ENCODE peak calls at places on chromosomes 1 and 21, in four cellular contexts. F is ovary, L is brain microvascular endothelial cell, W is PC-9. Z is an unnamed sample.

GRCh38 chr1:109483658-109484518 is at the start of gene ATXN7L2:
- DNase-seq in F (peak; percentile 93), L (peak; percentile 85), W (peak; percentile 87), Z (peak; percentile 74)

GRCh38 chr1:15282810-15283474 is 35.9 kb downstream of the FHAD1 start:
- DNase-seq in F (no peak), L (no peak), W (no peak), Z (no peak)

GRCh38 chr1:24894002-24894401 is 36.1 kb downstream of the RUNX3 start:
- DNase-seq in F (no peak), L (no peak), W (no peak), Z (no peak)

GRCh38 chr1:181038399-181038873 is 4.7 kb downstream of the MR1 start:
- DNase-seq in F (peak; percentile 46), L (peak; percentile 55), W (peak; percentile 62), Z (no peak)

GRCh38 chr1:31951276-31951675 is 13.1 kb upstream of the PTP4A2 start:
- DNase-seq in F (no peak), L (no peak), W (no peak), Z (no peak)

GRCh38 chr1:192906334-192906733 is 97.5 kb downstream of the RGS2 start:
- DNase-seq in F (no peak), L (no peak), W (no peak), Z (no peak)

GRCh38 chr1:38064232-38064903 is 17.8 kb upstream of the POU3F1 start:
- DNase-seq in F (no peak), L (peak; percentile 84), W (peak; percentile 24), Z (peak; percentile 32)

GRCh38 chr1:77950873-77951272 is 28.0 kb downstream of the FUBP1 start:
- DNase-seq in F (no peak), L (no peak), W (no peak), Z (no peak)

GRCh38 chr1:72623299-72623708 is 341.0 kb upstream of the NEGR1 start:
- DNase-seq in F (no peak), L (peak; percentile 18), W (peak; percentile 0), Z (peak; percentile 11)

GRCh38 chr1:194929376-194929775 is 1678.9 kb downstream of the KCNT2 start:
- DNase-seq in F (no peak), L (no peak), W (no peak), Z (no peak)

GRCh38 chr21:37095821-37096220 is 22.8 kb downstream of the TTC3 start:
- DNase-seq in F (no peak), L (no peak), W (no peak), Z (no peak)

GRCh38 chr1:113244134-113244820 is 146.0 kb upstream of the MAGI3 start:
- DNase-seq in F (no peak), L (no peak), W (no peak), Z (no peak)

GRCh38 chr1:110243581-110243980 is 33.5 kb downstream of the KCNC4 start:
- DNase-seq in F (no peak), L (no peak), W (no peak), Z (no peak)

GRCh38 chr1:33169290-33170055 is 12.4 kb downstream of the TRIM62 start:
- DNase-seq in F (no peak), L (peak; percentile 42), W (no peak), Z (no peak)

GRCh38 chr21:17818158-17819113 is 720 bp downstream of the C21orf91 start:
- DNase-seq in F (peak; percentile 27), L (peak; percentile 24), W (peak; percentile 29), Z (no peak)

GRCh38 chr1:212583643-212584042 is 24.9 kb upstream of the ATF3 start:
- DNase-seq in F (no peak), L (no peak), W (peak; percentile 40), Z (no peak)

GRCh38 chr1:25729045-25729444 is 70.9 kb upstream of the SELENON start:
- DNase-seq in F (no peak), L (no peak), W (no peak), Z (no peak)

GRCh38 chr21:38272215-38272614 is 15.4 kb downstream of the KCNJ15 start:
- DNase-seq in F (no peak), L (no peak), W (no peak), Z (no peak)

GRCh38 chr1:220353229-220354012 is 81.2 kb upstream of the RAB3GAP2 start:
- DNase-seq in F (no peak), L (no peak), W (no peak), Z (no peak)

GRCh38 chr1:19682257-19682656 is 17.6 kb downstream of the HTR6 start:
- DNase-seq in F (no peak), L (peak; percentile 83), W (no peak), Z (peak; percentile 70)

GRCh38 chr1:196698993-196699392 is 47.1 kb downstream of the CFH start:
- DNase-seq in F (no peak), L (no peak), W (no peak), Z (no peak)

GRCh38 chr1:206106328-206107167 is 10.6 kb downstream of the AVPR1B start:
- DNase-seq in F (peak; percentile 79), L (peak; percentile 72), W (peak; percentile 73), Z (peak; percentile 61)

GRCh38 chr1:229028509-229028908 is 242.4 kb upstream of the RAB4A start:
- DNase-seq in F (no peak), L (no peak), W (no peak), Z (no peak)

GRCh38 chr1:108208724-108209404 is 8.7 kb upstream of the SLC25A24 start:
- DNase-seq in F (no peak), L (no peak), W (no peak), Z (no peak)

GRCh38 chr1:245752551-245752950 is 597.8 kb downstream of the KIF26B start:
- DNase-seq in F (no peak), L (no peak), W (no peak), Z (no peak)

GRCh38 chr1:245753807-245754206 is 599.0 kb downstream of the KIF26B start:
- DNase-seq in F (no peak), L (no peak), W (no peak), Z (no peak)

GRCh38 chr1:245749053-245749452 is 594.3 kb downstream of the KIF26B start:
- DNase-seq in F (no peak), L (no peak), W (no peak), Z (no peak)

GRCh38 chr1:245751111-245751510 is 596.3 kb downstream of the KIF26B start:
- DNase-seq in F (no peak), L (peak; percentile 37), W (no peak), Z (peak; percentile 47)

GRCh38 chr1:245751671-245752070 is 596.9 kb downstream of the KIF26B start:
- DNase-seq in F (no peak), L (no peak), W (no peak), Z (no peak)
- H3K27ac ChIP-seq in F (no peak overlapping the region), L (no peak overlapping the region), W (no peak overlapping the region), Z (no peak overlapping the region)

GRCh38 chr1:23578311-23578996 is 19.2 kb upstream of the ID3 start:
- DNase-seq in F (no peak), L (peak; percentile 53), W (no peak), Z (no peak)
- H3K27ac ChIP-seq in F (no peak overlapping the region), L (peak overlapping the region; percentile 99), W (peak overlapping the region; percentile 93), Z (peak overlapping the region; percentile 42)

GRCh38 chr1:162876751-162877150 is 15.8 kb upstream of the CCDC190 start:
- DNase-seq in F (no peak), L (no peak), W (no peak), Z (no peak)

GRCh38 chr1:162877412-162877811 is 16.4 kb upstream of the CCDC190 start:
- DNase-seq in F (no peak), L (no peak), W (no peak), Z (no peak)

GRCh38 chr1:162878000-162878596 is 17.1 kb upstream of the CCDC190 start:
- DNase-seq in F (peak; percentile 29), L (peak; percentile 90), W (peak; percentile 47), Z (peak; percentile 38)

GRCh38 chr1:162872981-162873380 is 12.0 kb upstream of the CCDC190 start:
- DNase-seq in F (no peak), L (peak; percentile 45), W (no peak), Z (no peak)

GRCh38 chr1:162873671-162874666 is 13.0 kb upstream of the CCDC190 start:
- DNase-seq in F (no peak), L (peak; percentile 76), W (no peak), Z (peak; percentile 43)
- H3K27ac ChIP-seq in F (no peak overlapping the region), L (peak overlapping the region; percentile 98), W (no peak overlapping the region), Z (peak overlapping the region; percentile 76)

DNA sequence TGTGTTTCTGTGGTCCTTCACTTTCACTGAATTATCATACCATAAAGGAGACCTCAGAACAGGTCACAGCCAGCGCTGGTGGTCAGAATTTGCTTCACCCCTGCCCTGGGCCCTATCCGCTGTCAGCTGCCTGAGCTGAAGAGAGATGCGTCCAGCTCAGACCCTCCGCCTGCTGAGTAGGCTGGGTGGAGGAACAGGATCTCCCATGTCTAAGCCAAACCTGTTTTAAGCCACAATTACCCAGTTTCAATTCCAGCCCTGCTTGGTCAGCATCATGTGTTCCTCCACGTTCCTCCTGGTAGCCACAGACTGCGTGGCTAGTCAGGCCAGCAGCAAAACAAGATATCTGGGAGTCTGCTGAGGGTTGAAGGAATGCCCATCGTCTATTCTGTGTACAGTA is 13.5 kb upstream of the BGLAP start:
- DNase-seq in F (no peak), L (no peak), W (no peak), Z (no peak)
- H3K27ac ChIP-seq in F (no peak overlapping the region), L (no peak overlapping the region), W (no peak overlapping the region), Z (no peak overlapping the region)

GRCh38 chr1:10703702-10704101 is 92.7 kb downstream of the CASZ1 start:
- DNase-seq in F (no peak), L (no peak), W (no peak), Z (no peak)
- H3K27ac ChIP-seq in F (no peak overlapping the region), L (no peak overlapping the region), W (no peak overlapping the region), Z (no peak overlapping the region)

DNA sequence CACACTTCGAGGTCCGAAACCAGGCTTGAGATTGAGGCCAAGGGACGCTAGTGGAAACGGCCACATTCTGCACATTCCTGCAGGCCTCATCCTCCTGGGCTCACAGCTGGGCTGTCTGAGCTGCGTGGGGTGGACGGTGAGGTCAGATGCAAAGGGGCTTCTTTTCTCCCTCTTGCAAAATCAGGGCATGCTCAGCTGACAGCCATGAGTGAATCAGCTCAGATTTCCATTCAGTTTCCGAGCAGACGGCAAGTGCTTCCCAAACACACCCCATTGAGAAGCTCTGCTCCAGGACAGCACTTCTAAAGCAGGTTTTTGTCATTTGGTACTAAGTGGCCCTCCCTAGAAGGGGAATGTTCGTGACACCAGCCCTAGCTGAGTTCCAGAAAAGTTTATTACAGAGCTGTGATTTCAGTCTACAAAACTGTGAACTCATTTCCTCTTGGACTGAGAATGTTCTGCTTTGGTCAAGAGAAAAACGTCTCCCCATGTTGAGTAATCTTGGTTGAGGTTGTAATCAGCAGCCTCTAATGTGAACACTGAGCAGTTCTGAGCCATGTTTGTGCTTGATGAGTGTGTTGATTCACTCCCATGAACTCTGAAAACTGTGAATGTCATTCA is 10.0 kb downstream of the PDPN start:
- DNase-seq in F (peak; percentile 66), L (peak; percentile 6), W (no peak), Z (no peak)
- H3K27ac ChIP-seq in F (peak overlapping the region; percentile 17), L (peak overlapping the region; percentile 45), W (no peak overlapping the region), Z (no peak overlapping the region)

GRCh38 chr21:20997633-20998455 is at the start of gene NCAM2:
- DNase-seq in F (peak; percentile 69), L (peak; percentile 10), W (no peak), Z (peak; percentile 60)

GRCh38 chr21:20999567-21000169 is 1.5 kb downstream of the NCAM2 start:
- DNase-seq in F (peak; percentile 19), L (peak; percentile 27), W (no peak), Z (no peak)

GRCh38 chr21:20997308-20997632 is 939 bp upstream of the NCAM2 start:
- DNase-seq in F (no peak), L (no peak), W (no peak), Z (no peak)

GRCh38 chr21:20998886-20999285 is 677 bp downstream of the NCAM2 start:
- DNase-seq in F (no peak), L (no peak), W (no peak), Z (no peak)

GRCh38 chr21:20998456-20998789 is 214 bp downstream of the NCAM2 start:
- DNase-seq in F (no peak), L (no peak), W (no peak), Z (no peak)
- H3K27ac ChIP-seq in F (no peak overlapping the region), L (no peak overlapping the region), W (no peak overlapping the region), Z (no peak overlapping the region)

GRCh38 chr21:45040739-45041138 is 33.6 kb upstream of the ADARB1 start:
- DNase-seq in F (no peak), L (no peak), W (no peak), Z (no peak)
- H3K27ac ChIP-seq in F (no peak overlapping the region), L (no peak overlapping the region), W (no peak overlapping the region), Z (peak overlapping the region; percentile 39)